ENCODE peak calls at places on chromosomes 11 and 22, in five cellular contexts. V is hepatocyte, M is GM23248, K is cardiac muscle cell, C is astrocyte. B is an unnamed sample.

GRCh38 chr11:95924414-95924760 is 480 bp upstream of the MTMR2 start:
- DNase-seq in V (peak), M (peak), K (peak), C (peak), B (no peak)

GRCh38 chr11:132590554-132590953 is 941.7 kb downstream of the OPCML start:
- DNase-seq in V (no peak), M (no peak), K (no peak), C (no peak), B (no peak)

GRCh38 chr11:31641477-31642062 is 132.0 kb downstream of the ELP4 start:
- DNase-seq in V (peak), M (peak), K (peak), C (peak), B (no peak)

GRCh38 chr11:19739872-19740271 is 27.2 kb downstream of the NAV2 start:
- DNase-seq in V (peak), M (peak), K (peak), C (no peak), B (no peak)

GRCh38 chr11:44563716-44564115 is 1.7 kb upstream of the CD82 start:
- DNase-seq in V (no peak), M (peak), K (no peak), C (peak), B (no peak)

GRCh38 chr11:69524291-69524882 is 42.9 kb downstream of the LINC01488 start:
- DNase-seq in V (no peak), M (peak), K (peak), C (peak), B (no peak)

GRCh38 chr11:99814021-99814420 is 793.3 kb downstream of the CNTN5 start:
- DNase-seq in V (no peak), M (no peak), K (no peak), C (no peak), B (no peak)

GRCh38 chr11:79244805-79245197 is 196.0 kb downstream of the TENM4 start:
- DNase-seq in V (no peak), M (no peak), K (no peak), C (no peak), B (no peak)

GRCh38 chr11:69157822-69158231 is 2.1 kb downstream of the SMIM38 start:
- DNase-seq in V (no peak), M (no peak), K (no peak), C (no peak), B (no peak)

GRCh38 chr11:75949023-75949672 is 134.1 kb downstream of the UVRAG start:
- DNase-seq in V (no peak), M (peak), K (no peak), C (no peak), B (no peak)

GRCh38 chr11:19389787-19390303 is 149.1 kb upstream of the E2F8 start:
- DNase-seq in V (peak), M (no peak), K (no peak), C (no peak), B (no peak)

GRCh38 chr22:35728639-35729308 is 11.1 kb downstream of the APOL5 start:
- DNase-seq in V (no peak), M (no peak), K (no peak), C (no peak), B (no peak)

GRCh38 chr22:17580461-17581031 is 17.2 kb downstream of the SLC25A18 start:
- DNase-seq in V (no peak), M (no peak), K (peak), C (peak), B (no peak)

GRCh38 chr11:66970808-66971442 is 4.2 kb upstream of the C11orf86 start:
- DNase-seq in V (peak), M (peak), K (peak), C (peak), B (no peak)

GRCh38 chr11:117519170-117519569 is 191.5 kb downstream of the CEP164 start:
- DNase-seq in V (peak), M (no peak), K (no peak), C (no peak), B (no peak)

GRCh38 chr11:72583616-72584292 is 90.5 kb downstream of the PDE2A start:
- DNase-seq in V (no peak), M (no peak), K (no peak), C (no peak), B (peak)

GRCh38 chr11:72586591-72587090 is 87.6 kb downstream of the PDE2A start:
- DNase-seq in V (no peak), M (no peak), K (no peak), C (no peak), B (no peak)

GRCh38 chr11:72585762-72586590 is 88.2 kb downstream of the PDE2A start:
- DNase-seq in V (peak), M (peak), K (peak), C (no peak), B (peak)

GRCh38 chr11:72584293-72584921 is 89.8 kb downstream of the PDE2A start:
- DNase-seq in V (no peak), M (peak), K (peak), C (no peak), B (peak)

GRCh38 chr11:72584933-72585597 is 89.2 kb downstream of the PDE2A start:
- DNase-seq in V (no peak), M (no peak), K (no peak), C (no peak), B (no peak)
- H3K4me3 ChIP-seq in V (no peak), M (peak), K (no peak), C (no peak), B (peak)

GRCh38 chr22:37983860-37984791 is at the start of gene SOX10:
- DNase-seq in V (no peak), M (no peak), K (no peak), C (no peak), B (no peak)
- H3K27ac ChIP-seq in V (no peak), M (no peak), K (no peak), C (no peak), B (no peak)

GRCh38 chr22:39290248-39290720 is 29.1 kb downstream of the RPL3 start:
- DNase-seq in V (no peak), M (no peak), K (no peak), C (no peak), B (no peak)
- H3K4me3 ChIP-seq in V (no peak), M (no peak), K (no peak), C (no peak), B (no peak)

GRCh38 chr11:127103586-127104388 is 103.2 kb upstream of the KIRREL3 start:
- DNase-seq in V (no peak), M (no peak), K (no peak), C (no peak), B (no peak)

GRCh38 chr11:127098684-127099083 is 98.1 kb upstream of the KIRREL3 start:
- DNase-seq in V (no peak), M (peak), K (no peak), C (no peak), B (no peak)
- H3K27ac ChIP-seq in V (no peak), M (no peak), K (no peak), C (no peak), B (no peak)

GRCh38 chr11:34514597-34514996 is 1.0 kb upstream of the ELF5 start:
- DNase-seq in V (no peak), M (no peak), K (no peak), C (no peak), B (no peak)

GRCh38 chr11:34513674-34513995 is at the start of gene ELF5:
- DNase-seq in V (peak), M (no peak), K (no peak), C (no peak), B (no peak)

GRCh38 chr11:34514050-34514449 is 456 bp upstream of the ELF5 start:
- DNase-seq in V (no peak), M (no peak), K (no peak), C (no peak), B (no peak)

GRCh38 chr11:34510673-34511072 is 2.9 kb downstream of the ELF5 start:
- DNase-seq in V (no peak), M (no peak), K (no peak), C (no peak), B (no peak)

GRCh38 chr11:34512810-34513673 is 552 bp downstream of the ELF5 start:
- DNase-seq in V (peak), M (peak), K (peak), C (peak), B (peak)
- H3K4me3 ChIP-seq in V (no peak), M (no peak), K (no peak), C (no peak), B (no peak)

GRCh38 chr11:102476812-102477211 is 24.2 kb upstream of the TMEM123 start:
- DNase-seq in V (peak), M (no peak), K (peak), C (no peak), B (no peak)

GRCh38 chr11:102473543-102473942 is 21.0 kb upstream of the TMEM123 start:
- DNase-seq in V (no peak), M (no peak), K (no peak), C (no peak), B (no peak)

GRCh38 chr11:102479733-102480132 is 27.2 kb upstream of the TMEM123 start:
- DNase-seq in V (no peak), M (no peak), K (no peak), C (no peak), B (no peak)

GRCh38 chr11:102478660-102479245 is 26.2 kb upstream of the TMEM123 start:
- DNase-seq in V (no peak), M (no peak), K (peak), C (no peak), B (no peak)

GRCh38 chr11:102476069-102476468 is 23.5 kb upstream of the TMEM123 start:
- DNase-seq in V (no peak), M (peak), K (peak), C (no peak), B (no peak)
- H3K27ac ChIP-seq in V (peak), M (no peak), K (peak), C (no peak), B (no peak)

B was measured in CD8-positive, alpha-beta memory T cell.